ENCODE peak calls at places on chromosomes 12 and 14, in nine cellular contexts. O is GM13977, V is transverse colon, A is foreskin fibroblast, K is pancreas, T is progenitor cell of endocrine pancreas, L is lower lobe of right lung, X is Calu3, G is lung. B is an unnamed sample.

GRCh38 chr12:109734219-109735000 is 20.8 kb downstream of the FAM222A start:
- DNase-seq in O (no peak), A (peak), X (no peak), G (no peak), T (no peak), K (peak), L (peak), V (peak), B (no peak)

GRCh38 chr14:53093206-53093605 is 59.9 kb downstream of the DDHD1 start:
- DNase-seq in V (no peak), T (no peak), K (no peak), X (no peak), G (no peak), O (no peak), L (no peak), A (peak), B (no peak)

GRCh38 chr12:51192284-51192671 is 19.3 kb upstream of the TFCP2 start:
- DNase-seq in X (no peak), G (no peak), O (no peak), L (no peak), T (no peak), A (no peak), K (no peak), V (no peak), B (no peak)

GRCh38 chr12:124730455-124730932 is 133.2 kb downstream of the SCARB1 start:
- DNase-seq in T (no peak), G (peak), V (no peak), L (no peak), A (peak), K (no peak), X (peak), O (no peak), B (no peak)

GRCh38 chr12:124734224-124734788 is 129.4 kb downstream of the SCARB1 start:
- DNase-seq in G (peak), A (peak), L (peak), V (no peak), O (no peak), X (no peak), K (no peak), T (no peak), B (no peak)

GRCh38 chr14:101058571-101058970 is 155.0 kb upstream of the RTL1 start:
- DNase-seq in L (no peak), T (no peak), O (no peak), K (no peak), X (no peak), G (no peak), V (no peak), A (no peak), B (peak)

GRCh38 chr12:4483885-4484823 is 38.5 kb upstream of the FGF6 start:
- DNase-seq in T (no peak), A (no peak), X (no peak), L (no peak), V (no peak), O (no peak), K (no peak), G (no peak), B (no peak)

GRCh38 chr12:111028830-111029229 is 108.5 kb upstream of the MYL2 start:
- DNase-seq in L (no peak), A (no peak), X (no peak), T (no peak), V (no peak), K (no peak), G (no peak), O (no peak), B (no peak)

GRCh38 chr14:24734917-24735500 is 101.0 kb upstream of the GZMB start:
- DNase-seq in O (peak), K (peak), T (peak), V (peak), A (peak), G (no peak), L (no peak), X (peak), B (peak)

DNA sequence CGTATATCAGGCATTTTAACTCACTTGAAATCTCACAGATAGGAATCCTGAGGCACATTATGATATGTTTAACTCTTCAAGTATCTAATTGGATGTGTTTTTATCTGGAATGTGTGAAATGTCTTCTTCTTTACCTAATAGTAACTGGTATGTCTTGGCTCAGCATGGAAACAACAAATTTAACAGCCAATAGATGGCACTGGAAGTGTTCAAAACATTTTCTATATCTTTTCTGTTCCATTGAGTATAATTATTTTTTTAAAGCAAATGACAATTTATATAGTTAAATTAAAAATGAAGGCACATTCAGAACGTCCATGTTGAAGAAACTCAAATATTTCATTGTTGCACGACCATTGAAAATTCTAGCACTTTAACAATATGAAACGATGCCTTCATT is 164.6 kb upstream of the SLC16A7 start:
- DNase-seq in L (no peak), V (no peak), X (no peak), T (no peak), A (peak), K (no peak), O (no peak), G (no peak), B (peak)
- TF ChIP-seq CTCF in L (no peak), V (no peak), X (no peak), T (no peak), A (no peak), K (no peak), O (peak), G (no peak), B (peak)

GRCh38 chr14:91568626-91569025 is 58.5 kb upstream of the PPP4R3A start:
- DNase-seq in V (no peak), A (no peak), K (no peak), T (no peak), X (peak), G (no peak), O (no peak), L (no peak), B (no peak)
- TF ChIP-seq CTCF in V (no peak), A (no peak), K (no peak), T (no peak), X (no peak), G (no peak), O (no peak), L (no peak), B (no peak)

DNA sequence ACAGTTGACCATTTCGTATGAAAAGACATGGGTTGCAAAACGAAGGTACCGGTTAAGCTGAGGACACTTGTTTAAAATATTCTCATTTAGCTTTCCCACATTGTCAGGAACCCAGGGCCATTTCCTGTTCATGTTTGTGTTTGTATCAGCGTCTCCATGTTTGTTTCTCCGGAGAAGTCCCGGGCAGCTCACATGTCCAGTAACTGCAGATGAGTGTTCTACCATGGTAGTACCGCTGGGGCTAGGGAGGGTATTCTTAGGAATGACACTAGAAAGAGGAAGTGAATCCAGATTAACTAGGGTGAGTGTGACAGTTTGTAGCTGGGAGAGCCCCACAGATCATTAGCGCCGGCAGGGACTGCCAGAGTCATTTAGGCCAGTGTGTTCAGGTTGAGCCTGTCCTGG is 50.0 kb upstream of the EVL start:
- DNase-seq in O (peak), X (no peak), A (no peak), K (no peak), L (no peak), T (no peak), V (no peak), G (no peak), B (no peak)
- TF ChIP-seq CTCF in O (no peak), X (no peak), A (no peak), K (no peak), L (no peak), T (no peak), V (no peak), G (no peak), B (no peak)

DNA sequence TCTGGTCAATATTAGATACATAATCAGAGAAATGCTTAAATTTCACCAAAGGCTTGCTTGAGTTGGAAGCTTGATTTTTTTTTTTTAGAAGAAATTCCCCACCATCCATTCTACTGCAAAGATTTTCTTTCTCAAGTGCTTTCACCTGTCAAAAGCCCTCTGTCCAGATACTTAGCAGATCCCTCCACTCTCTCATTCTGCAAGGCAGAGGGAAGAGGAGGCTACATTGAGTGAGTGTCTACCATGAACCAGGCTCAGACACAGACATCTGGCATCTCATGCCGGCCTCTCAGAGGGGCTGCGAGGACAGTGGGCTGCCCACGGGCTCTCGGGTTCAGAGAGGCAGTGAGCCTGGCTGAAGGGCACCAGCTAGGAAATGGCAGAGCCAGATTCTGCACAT is 127.7 kb upstream of the GSC start:
- DNase-seq in V (no peak), O (no peak), T (no peak), K (no peak), G (no peak), A (no peak), L (no peak), X (no peak), B (no peak)
- TF ChIP-seq CTCF in V (no peak), O (no peak), T (no peak), K (no peak), G (no peak), A (no peak), L (no peak), X (no peak), B (no peak)

GRCh38 chr12:52669426-52669825 is 10.8 kb downstream of the KRT1 start:
- DNase-seq in K (no peak), X (no peak), T (no peak), O (no peak), V (no peak), G (no peak), L (no peak), A (no peak), B (no peak)

GRCh38 chr12:52670506-52670905 is 9.7 kb downstream of the KRT1 start:
- DNase-seq in L (no peak), G (no peak), O (no peak), A (no peak), T (no peak), V (no peak), X (no peak), K (no peak), B (no peak)

GRCh38 chr12:52667931-52668330 is 12.3 kb downstream of the KRT1 start:
- DNase-seq in T (no peak), O (no peak), G (no peak), A (no peak), V (no peak), K (no peak), X (no peak), L (no peak), B (no peak)

GRCh38 chr12:52670961-52671360 is 9.2 kb downstream of the KRT1 start:
- DNase-seq in K (no peak), G (no peak), V (no peak), O (no peak), A (no peak), T (no peak), L (no peak), X (no peak), B (no peak)

DNA sequence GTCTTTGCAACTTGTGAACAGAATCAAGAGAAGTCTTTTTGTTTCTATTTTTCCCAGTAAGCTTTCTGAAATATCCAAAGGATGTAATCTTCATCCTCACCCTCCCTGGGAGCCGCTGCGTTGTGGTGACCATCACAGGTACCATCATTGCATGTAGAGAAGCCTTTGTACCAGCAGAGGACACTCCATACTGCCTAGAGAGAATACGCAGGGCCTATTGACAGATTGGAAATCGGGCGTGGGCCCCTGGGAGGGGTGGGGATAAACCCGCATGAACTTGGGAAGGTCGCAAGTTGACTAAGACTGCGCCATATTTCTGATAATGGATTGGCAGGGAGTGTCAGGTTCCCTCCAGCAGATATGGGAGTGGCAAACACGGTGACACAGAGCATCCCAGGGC is 12.7 kb downstream of the KRT1 start:
- DNase-seq in A (no peak), G (no peak), X (no peak), K (no peak), V (no peak), L (no peak), O (no peak), T (no peak), B (no peak)
- TF ChIP-seq CTCF in A (no peak), G (no peak), X (no peak), K (no peak), V (peak), L (no peak), O (no peak), T (peak), B (peak)

DNA sequence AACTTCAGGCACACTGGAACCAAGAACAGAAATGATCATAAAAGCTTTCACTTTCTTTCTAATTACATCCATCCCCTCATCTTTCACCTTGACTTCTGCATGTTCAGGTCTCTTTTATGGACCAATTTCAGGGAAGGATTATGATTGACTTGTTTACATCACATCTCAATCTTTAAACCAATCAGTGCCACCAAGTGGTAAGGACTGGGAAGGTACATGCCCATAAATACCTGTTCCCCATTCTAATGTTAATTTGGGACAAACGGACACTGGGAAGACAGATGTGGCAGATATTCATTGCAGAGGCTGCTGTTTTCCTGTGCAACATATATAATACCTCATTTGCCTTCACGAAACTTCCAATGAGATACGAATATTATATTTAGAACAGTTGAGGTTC is 978.1 kb downstream of the GALC start:
- DNase-seq in G (no peak), V (no peak), A (peak), L (no peak), K (no peak), X (no peak), T (no peak), O (no peak), B (no peak)
- TF ChIP-seq CTCF in G (no peak), V (no peak), A (no peak), L (no peak), K (no peak), X (no peak), T (peak), O (no peak), B (peak)

DNA sequence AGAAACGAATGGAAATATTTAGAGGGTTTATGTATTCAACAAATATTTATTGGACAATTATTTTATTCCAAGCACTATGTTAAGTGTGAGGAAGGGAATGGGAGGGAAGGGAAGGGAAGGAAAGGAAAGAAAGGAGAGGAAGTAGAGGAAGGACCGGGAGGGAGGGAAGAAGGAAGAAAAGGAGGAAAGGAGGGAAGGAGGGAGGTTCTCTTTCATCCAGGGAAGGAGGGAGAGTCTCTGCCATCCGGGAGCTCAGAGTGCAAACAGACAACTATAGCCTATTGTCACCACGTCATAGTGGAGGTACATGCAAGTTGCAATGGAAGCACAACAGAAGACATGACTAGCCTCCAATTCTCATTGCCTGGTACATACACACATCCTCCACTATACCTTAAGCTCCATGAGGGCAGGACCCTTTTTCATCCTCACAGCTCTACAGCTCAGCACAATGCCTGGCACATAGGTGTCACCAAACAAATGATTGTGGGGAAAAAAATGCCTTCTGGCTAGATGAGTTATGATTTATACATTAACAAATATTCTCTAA is 48.1 kb downstream of the DAD1 start:
- DNase-seq in O (no peak), X (no peak), T (no peak), G (no peak), L (no peak), V (no peak), K (no peak), A (no peak), B (no peak)
- TF ChIP-seq CTCF in O (no peak), X (no peak), T (no peak), G (no peak), L (no peak), V (no peak), K (no peak), A (no peak), B (no peak)